ENCODE peak calls at places on chromosomes 7 and 10, in ten cellular contexts. One of them, this sample, is unnamed.

GRCh38 chr10:48390933-48391845 is 84.7 kb downstream of the MAPK8 start:
- DNase-seq in NCI-H460: no peak
- DNase-seq in CD8-positive, alpha-beta T cell: no peak
- DNase-seq in activated CD8-positive, alpha-beta memory T cell treated with anti-CD3 and anti-CD28 coated beads for 4 hours: no peak
- DNase-seq in hepatocyte: no peak
- DNase-seq in MCF 10A: peak
- DNase-seq in left ventricle myocardium inferior: no peak
- DNase-seq in NCI-H1105 treated with DMSO at 0.1 percent for 48 hours: no peak
- DNase-seq in activated gamma-delta T cell treated with anti-CD3 and anti-CD28 coated beads, Interleukin-2, amount 50 U/mL, for 16 hours: no peak
- DNase-seq in GM23338: no peak
- DNase-seq in this sample: no peak

GRCh38 chr10:101425535-101425934 is 71.6 kb downstream of the BTRC start:
- DNase-seq in NCI-H460: no peak
- DNase-seq in CD8-positive, alpha-beta T cell: no peak
- DNase-seq in activated CD8-positive, alpha-beta memory T cell treated with anti-CD3 and anti-CD28 coated beads for 4 hours: no peak
- DNase-seq in hepatocyte: no peak
- DNase-seq in MCF 10A: no peak
- DNase-seq in left ventricle myocardium inferior: no peak
- DNase-seq in NCI-H1105 treated with DMSO at 0.1 percent for 48 hours: no peak
- DNase-seq in activated gamma-delta T cell treated with anti-CD3 and anti-CD28 coated beads, Interleukin-2, amount 50 U/mL, for 16 hours: no peak
- DNase-seq in GM23338: no peak
- DNase-seq in this sample: no peak

GRCh38 chr7:68699090-68699711 is 899.1 kb upstream of the AUTS2 start:
- DNase-seq in NCI-H460: no peak
- DNase-seq in CD8-positive, alpha-beta T cell: no peak
- DNase-seq in activated CD8-positive, alpha-beta memory T cell treated with anti-CD3 and anti-CD28 coated beads for 4 hours: no peak
- DNase-seq in hepatocyte: no peak
- DNase-seq in MCF 10A: no peak
- DNase-seq in left ventricle myocardium inferior: no peak
- DNase-seq in NCI-H1105 treated with DMSO at 0.1 percent for 48 hours: no peak
- DNase-seq in activated gamma-delta T cell treated with anti-CD3 and anti-CD28 coated beads, Interleukin-2, amount 50 U/mL, for 16 hours: no peak
- DNase-seq in GM23338: no peak
- DNase-seq in this sample: no peak

GRCh38 chr10:59611048-59611447 is 98.6 kb downstream of the SLC16A9 start:
- DNase-seq in NCI-H460: no peak
- DNase-seq in CD8-positive, alpha-beta T cell: no peak
- DNase-seq in activated CD8-positive, alpha-beta memory T cell treated with anti-CD3 and anti-CD28 coated beads for 4 hours: no peak
- DNase-seq in hepatocyte: no peak
- DNase-seq in MCF 10A: no peak
- DNase-seq in left ventricle myocardium inferior: no peak
- DNase-seq in NCI-H1105 treated with DMSO at 0.1 percent for 48 hours: no peak
- DNase-seq in activated gamma-delta T cell treated with anti-CD3 and anti-CD28 coated beads, Interleukin-2, amount 50 U/mL, for 16 hours: no peak
- DNase-seq in GM23338: no peak
- DNase-seq in this sample: no peak

GRCh38 chr10:70354566-70355233 is 27.7 kb downstream of the LRRC20 start:
- DNase-seq in NCI-H460: no peak
- DNase-seq in CD8-positive, alpha-beta T cell: no peak
- DNase-seq in activated CD8-positive, alpha-beta memory T cell treated with anti-CD3 and anti-CD28 coated beads for 4 hours: no peak
- DNase-seq in hepatocyte: no peak
- DNase-seq in MCF 10A: no peak
- DNase-seq in left ventricle myocardium inferior: no peak
- DNase-seq in NCI-H1105 treated with DMSO at 0.1 percent for 48 hours: no peak
- DNase-seq in activated gamma-delta T cell treated with anti-CD3 and anti-CD28 coated beads, Interleukin-2, amount 50 U/mL, for 16 hours: no peak
- DNase-seq in GM23338: no peak
- DNase-seq in this sample: no peak

GRCh38 chr7:24963218-24963617 is 16.8 kb downstream of the OSBPL3 start:
- DNase-seq in NCI-H460: no peak
- DNase-seq in CD8-positive, alpha-beta T cell: peak
- DNase-seq in activated CD8-positive, alpha-beta memory T cell treated with anti-CD3 and anti-CD28 coated beads for 4 hours: peak
- DNase-seq in hepatocyte: no peak
- DNase-seq in MCF 10A: no peak
- DNase-seq in left ventricle myocardium inferior: no peak
- DNase-seq in NCI-H1105 treated with DMSO at 0.1 percent for 48 hours: no peak
- DNase-seq in activated gamma-delta T cell treated with anti-CD3 and anti-CD28 coated beads, Interleukin-2, amount 50 U/mL, for 16 hours: no peak
- DNase-seq in GM23338: no peak
- DNase-seq in this sample: no peak

GRCh38 chr7:71885487-71885886 is 526.7 kb downstream of the CALN1 start:
- DNase-seq in NCI-H460: peak
- DNase-seq in CD8-positive, alpha-beta T cell: no peak
- DNase-seq in activated CD8-positive, alpha-beta memory T cell treated with anti-CD3 and anti-CD28 coated beads for 4 hours: no peak
- DNase-seq in hepatocyte: no peak
- DNase-seq in MCF 10A: no peak
- DNase-seq in left ventricle myocardium inferior: no peak
- DNase-seq in NCI-H1105 treated with DMSO at 0.1 percent for 48 hours: no peak
- DNase-seq in activated gamma-delta T cell treated with anti-CD3 and anti-CD28 coated beads, Interleukin-2, amount 50 U/mL, for 16 hours: no peak
- DNase-seq in GM23338: no peak
- DNase-seq in this sample: no peak

GRCh38 chr7:4266270-4267040 is 415.6 kb upstream of the FOXK1 start:
- DNase-seq in NCI-H460: no peak
- DNase-seq in CD8-positive, alpha-beta T cell: no peak
- DNase-seq in activated CD8-positive, alpha-beta memory T cell treated with anti-CD3 and anti-CD28 coated beads for 4 hours: no peak
- DNase-seq in hepatocyte: no peak
- DNase-seq in MCF 10A: no peak
- DNase-seq in left ventricle myocardium inferior: no peak
- DNase-seq in NCI-H1105 treated with DMSO at 0.1 percent for 48 hours: no peak
- DNase-seq in activated gamma-delta T cell treated with anti-CD3 and anti-CD28 coated beads, Interleukin-2, amount 50 U/mL, for 16 hours: no peak
- DNase-seq in GM23338: no peak
- DNase-seq in this sample: peak

GRCh38 chr10:122040786-122041185 is 51.8 kb downstream of the TACC2 start:
- DNase-seq in NCI-H460: no peak
- DNase-seq in CD8-positive, alpha-beta T cell: no peak
- DNase-seq in activated CD8-positive, alpha-beta memory T cell treated with anti-CD3 and anti-CD28 coated beads for 4 hours: no peak
- DNase-seq in hepatocyte: no peak
- DNase-seq in MCF 10A: no peak
- DNase-seq in left ventricle myocardium inferior: no peak
- DNase-seq in NCI-H1105 treated with DMSO at 0.1 percent for 48 hours: no peak
- DNase-seq in activated gamma-delta T cell treated with anti-CD3 and anti-CD28 coated beads, Interleukin-2, amount 50 U/mL, for 16 hours: no peak
- DNase-seq in GM23338: no peak
- DNase-seq in this sample: no peak

GRCh38 chr10:78436223-78436575 is 402.5 kb downstream of the RPS24 start:
- DNase-seq in NCI-H460: no peak
- DNase-seq in CD8-positive, alpha-beta T cell: no peak
- DNase-seq in activated CD8-positive, alpha-beta memory T cell treated with anti-CD3 and anti-CD28 coated beads for 4 hours: no peak
- DNase-seq in hepatocyte: no peak
- DNase-seq in MCF 10A: no peak
- DNase-seq in left ventricle myocardium inferior: no peak
- DNase-seq in NCI-H1105 treated with DMSO at 0.1 percent for 48 hours: no peak
- DNase-seq in activated gamma-delta T cell treated with anti-CD3 and anti-CD28 coated beads, Interleukin-2, amount 50 U/mL, for 16 hours: no peak
- DNase-seq in GM23338: no peak
- DNase-seq in this sample: peak

GRCh38 chr10:16835223-16835622 is 18.0 kb upstream of the RSU1 start:
- DNase-seq in NCI-H460: no peak
- DNase-seq in CD8-positive, alpha-beta T cell: peak
- DNase-seq in activated CD8-positive, alpha-beta memory T cell treated with anti-CD3 and anti-CD28 coated beads for 4 hours: no peak
- DNase-seq in hepatocyte: no peak
- DNase-seq in MCF 10A: peak
- DNase-seq in left ventricle myocardium inferior: no peak
- DNase-seq in NCI-H1105 treated with DMSO at 0.1 percent for 48 hours: no peak
- DNase-seq in activated gamma-delta T cell treated with anti-CD3 and anti-CD28 coated beads, Interleukin-2, amount 50 U/mL, for 16 hours: no peak
- DNase-seq in GM23338: no peak
- DNase-seq in this sample: no peak